ENCODE peak calls at places on chromosomes 5 and 9, in seven cellular contexts. One of them, this sample, is unnamed.

GRCh38 chr5:15943487-15943886 is 236.1 kb downstream of the MARCHF11 start:
- DNase-seq in transverse colon: no peak
- DNase-seq in ovary: no peak
- DNase-seq in H1: no peak
- DNase-seq in tibial nerve: no peak
- DNase-seq in A549: no peak
- DNase-seq in sigmoid colon: no peak
- DNase-seq in this sample: no peak

GRCh38 chr5:124923131-124923530 is 176.7 kb upstream of the ZNF608 start:
- DNase-seq in sigmoid colon: no peak
- DNase-seq in ovary: no peak
- DNase-seq in A549: no peak
- DNase-seq in tibial nerve: peak
- DNase-seq in H1: no peak
- DNase-seq in transverse colon: no peak
- DNase-seq in this sample: no peak

GRCh38 chr9:136656795-136657611 is 5.7 kb upstream of the EGFL7 start:
- DNase-seq in transverse colon: no peak
- DNase-seq in sigmoid colon: no peak
- DNase-seq in ovary: no peak
- DNase-seq in tibial nerve: no peak
- DNase-seq in A549: no peak
- DNase-seq in H1: peak
- DNase-seq in this sample: no peak

GRCh38 chr9:124835026-124835501 is 18.2 kb upstream of the WDR38 start:
- DNase-seq in tibial nerve: peak
- DNase-seq in A549: no peak
- DNase-seq in H1: no peak
- DNase-seq in transverse colon: peak
- DNase-seq in sigmoid colon: peak
- DNase-seq in ovary: peak
- DNase-seq in this sample: no peak

GRCh38 chr9:37917315-37917731 is 13.4 kb upstream of the SLC25A51 start:
- DNase-seq in H1: no peak
- DNase-seq in A549: no peak
- DNase-seq in sigmoid colon: peak
- DNase-seq in transverse colon: no peak
- DNase-seq in tibial nerve: no peak
- DNase-seq in ovary: no peak
- DNase-seq in this sample: no peak

GRCh38 chr9:126222363-126222834 is 104.2 kb upstream of the MVB12B start:
- DNase-seq in tibial nerve: no peak
- DNase-seq in transverse colon: no peak
- DNase-seq in ovary: no peak
- DNase-seq in H1: no peak
- DNase-seq in sigmoid colon: no peak
- DNase-seq in A549: no peak
- DNase-seq in this sample: no peak

GRCh38 chr9:86513429-86513828 is 159.2 kb upstream of the TUT7 start:
- DNase-seq in tibial nerve: no peak
- DNase-seq in ovary: no peak
- DNase-seq in H1: no peak
- DNase-seq in transverse colon: no peak
- DNase-seq in sigmoid colon: no peak
- DNase-seq in A549: no peak
- DNase-seq in this sample: no peak

GRCh38 chr5:18745988-18746615 is 1111.8 kb downstream of the TAF11L14 start:
- DNase-seq in ovary: peak
- DNase-seq in H1: no peak
- DNase-seq in A549: peak
- DNase-seq in sigmoid colon: no peak
- DNase-seq in tibial nerve: no peak
- DNase-seq in transverse colon: peak
- DNase-seq in this sample: no peak

GRCh38 chr5:99059685-99060084 is 130.9 kb upstream of the CHD1 start:
- DNase-seq in sigmoid colon: no peak
- DNase-seq in transverse colon: no peak
- DNase-seq in H1: no peak
- DNase-seq in ovary: no peak
- DNase-seq in tibial nerve: no peak
- DNase-seq in A549: no peak
- DNase-seq in this sample: no peak

GRCh38 chr9:17578577-17578910 is 322 bp upstream of the SH3GL2 start:
- DNase-seq in A549: no peak
- DNase-seq in ovary: no peak
- DNase-seq in sigmoid colon: no peak
- DNase-seq in tibial nerve: no peak
- DNase-seq in H1: no peak
- DNase-seq in transverse colon: no peak
- DNase-seq in this sample: no peak

GRCh38 chr5:148312159-148312558 is at the start of gene SPINK7:
- DNase-seq in ovary: no peak
- DNase-seq in A549: no peak
- DNase-seq in sigmoid colon: no peak
- DNase-seq in tibial nerve: no peak
- DNase-seq in transverse colon: no peak
- DNase-seq in H1: no peak
- DNase-seq in this sample: no peak

GRCh38 chr9:134290603-134291451 is 35.4 kb upstream of the RXRA start:
- DNase-seq in ovary: no peak
- DNase-seq in transverse colon: no peak
- DNase-seq in H1: no peak
- DNase-seq in A549: no peak
- DNase-seq in sigmoid colon: no peak
- DNase-seq in tibial nerve: no peak
- DNase-seq in this sample: no peak

GRCh38 chr5:87787640-87788039 is 374.9 kb upstream of the CCNH start:
- DNase-seq in H1: peak
- DNase-seq in transverse colon: no peak
- DNase-seq in ovary: no peak
- DNase-seq in A549: no peak
- DNase-seq in sigmoid colon: no peak
- DNase-seq in tibial nerve: no peak
- DNase-seq in this sample: no peak

GRCh38 chr9:120892748-120893584 is 16.0 kb upstream of the PHF19 start:
- DNase-seq in sigmoid colon: no peak
- DNase-seq in transverse colon: no peak
- DNase-seq in H1: no peak
- DNase-seq in ovary: no peak
- DNase-seq in A549: no peak
- DNase-seq in tibial nerve: no peak
- DNase-seq in this sample: no peak

GRCh38 chr5:108079754-108080153 is 302.1 kb downstream of the FBXL17 start:
- DNase-seq in sigmoid colon: no peak
- DNase-seq in ovary: no peak
- DNase-seq in tibial nerve: no peak
- DNase-seq in H1: no peak
- DNase-seq in transverse colon: no peak
- DNase-seq in A549: no peak
- DNase-seq in this sample: no peak

GRCh38 chr5:32942225-32942989 is 231.3 kb downstream of the NPR3 start:
- DNase-seq in transverse colon: peak
- DNase-seq in sigmoid colon: no peak
- DNase-seq in A549: peak
- DNase-seq in ovary: no peak
- DNase-seq in tibial nerve: no peak
- DNase-seq in H1: peak
- DNase-seq in this sample: no peak

GRCh38 chr9:71685394-71685793 is 82.9 kb downstream of the CEMIP2 start:
- DNase-seq in ovary: no peak
- DNase-seq in tibial nerve: no peak
- DNase-seq in A549: no peak
- DNase-seq in H1: no peak
- DNase-seq in sigmoid colon: no peak
- DNase-seq in transverse colon: no peak
- DNase-seq in this sample: no peak

GRCh38 chr5:76862986-76863385 is 13.2 kb downstream of the S100Z start:
- DNase-seq in transverse colon: no peak
- DNase-seq in ovary: no peak
- DNase-seq in tibial nerve: no peak
- DNase-seq in A549: no peak
- DNase-seq in sigmoid colon: no peak
- DNase-seq in H1: no peak
- DNase-seq in this sample: no peak

GRCh38 chr9:95757026-95757425 is 118.5 kb upstream of the ERCC6L2 start:
- DNase-seq in H1: no peak
- DNase-seq in transverse colon: no peak
- DNase-seq in ovary: no peak
- DNase-seq in tibial nerve: peak
- DNase-seq in A549: no peak
- DNase-seq in sigmoid colon: no peak
- DNase-seq in this sample: no peak

GRCh38 chr5:6279607-6280006 is 98.7 kb downstream of the MED10 start:
- DNase-seq in H1: no peak
- DNase-seq in A549: no peak
- DNase-seq in ovary: no peak
- DNase-seq in sigmoid colon: no peak
- DNase-seq in transverse colon: no peak
- DNase-seq in tibial nerve: no peak
- DNase-seq in this sample: no peak
- TF ChIP-seq EP300 in H1: no peak
- TF ChIP-seq EP300 in A549: no peak
- TF ChIP-seq EP300 in ovary: no peak
- TF ChIP-seq EP300 in sigmoid colon: no peak
- TF ChIP-seq EP300 in transverse colon: no peak
- TF ChIP-seq EP300 in tibial nerve: no peak
- TF ChIP-seq EP300 in this sample: no peak

DNA sequence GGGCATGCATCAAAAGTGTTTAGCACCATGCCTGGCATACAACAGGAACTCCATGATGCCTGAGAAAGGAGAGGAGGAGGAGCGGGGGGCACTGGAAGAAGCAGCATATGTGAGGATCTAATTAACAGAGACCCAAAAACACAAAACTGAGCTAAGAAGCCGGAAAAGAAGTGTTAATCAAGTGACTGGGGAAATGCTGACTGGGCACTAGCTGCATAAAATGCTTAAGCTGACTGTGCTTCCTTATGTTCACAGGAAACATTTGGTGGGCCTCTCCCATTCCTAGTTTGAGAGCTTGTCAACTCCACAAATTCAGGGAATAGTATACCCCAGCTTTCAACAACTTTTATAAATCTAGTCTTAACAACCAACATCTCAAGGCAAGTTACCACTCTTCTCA is 26.6 kb downstream of the DEPDC1B start:
- DNase-seq in A549: no peak
- DNase-seq in sigmoid colon: no peak
- DNase-seq in ovary: no peak
- DNase-seq in transverse colon: no peak
- DNase-seq in tibial nerve: no peak
- DNase-seq in H1: no peak
- DNase-seq in this sample: no peak
- H3K27ac ChIP-seq in A549: no peak
- H3K27ac ChIP-seq in sigmoid colon: no peak
- H3K27ac ChIP-seq in ovary: no peak
- H3K27ac ChIP-seq in transverse colon: peak
- H3K27ac ChIP-seq in tibial nerve: no peak
- H3K27ac ChIP-seq in H1: no peak
- H3K27ac ChIP-seq in this sample: no peak

DNA sequence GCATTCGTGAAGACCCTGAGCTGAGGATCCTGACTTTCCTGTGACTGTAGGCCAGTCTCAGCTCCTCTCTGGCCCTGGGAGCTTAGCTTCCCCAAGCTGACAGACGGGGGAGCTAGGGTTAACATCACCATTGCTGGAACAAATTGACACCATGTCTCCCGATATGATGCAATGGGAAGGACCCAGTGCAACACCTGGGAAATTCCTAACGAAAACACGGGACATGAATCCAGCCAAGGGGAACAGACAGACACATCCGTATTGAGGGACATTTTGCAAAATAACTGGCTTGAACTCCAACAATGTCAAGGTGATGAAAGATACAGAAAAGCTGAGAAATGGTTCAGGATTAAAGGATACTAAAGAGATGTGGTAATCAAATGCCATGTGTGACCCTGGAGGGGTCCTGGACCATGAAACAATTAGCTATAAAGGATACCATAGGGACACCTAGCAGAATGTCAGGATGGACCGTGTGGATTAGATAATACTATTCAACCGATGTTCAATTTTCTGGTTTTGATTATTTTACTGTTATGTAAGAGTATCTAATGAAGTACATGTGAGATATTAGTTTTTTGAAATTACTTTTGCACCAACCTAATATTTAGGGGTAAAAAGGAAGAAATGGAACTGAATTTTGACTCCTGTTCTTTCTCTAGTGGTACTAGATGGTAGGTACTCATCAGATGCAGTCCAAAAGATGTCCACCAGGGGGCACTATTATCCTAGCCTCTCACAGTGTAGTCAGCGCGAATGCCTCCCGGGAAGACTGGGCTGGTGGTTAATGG is 52.7 kb downstream of the NDST1 start:
- DNase-seq in transverse colon: peak
- DNase-seq in ovary: peak
- DNase-seq in H1: peak
- DNase-seq in tibial nerve: peak
- DNase-seq in sigmoid colon: peak
- DNase-seq in A549: peak
- DNase-seq in this sample: peak
- TF ChIP-seq EP300 in transverse colon: no peak
- TF ChIP-seq EP300 in ovary: no peak
- TF ChIP-seq EP300 in H1: peak
- TF ChIP-seq EP300 in tibial nerve: peak
- TF ChIP-seq EP300 in sigmoid colon: no peak
- TF ChIP-seq EP300 in A549: no peak
- TF ChIP-seq EP300 in this sample: no peak

GRCh38 chr5:173554038-173554955 is 62.2 kb downstream of the BOD1 start:
- DNase-seq in ovary: no peak
- DNase-seq in sigmoid colon: peak
- DNase-seq in transverse colon: no peak
- DNase-seq in H1: no peak
- DNase-seq in tibial nerve: no peak
- DNase-seq in A549: no peak
- DNase-seq in this sample: peak
- H3K27ac ChIP-seq in ovary: no peak
- H3K27ac ChIP-seq in sigmoid colon: peak
- H3K27ac ChIP-seq in transverse colon: no peak
- H3K27ac ChIP-seq in H1: no peak
- H3K27ac ChIP-seq in tibial nerve: no peak
- H3K27ac ChIP-seq in A549: no peak
- H3K27ac ChIP-seq in this sample: no peak

DNA sequence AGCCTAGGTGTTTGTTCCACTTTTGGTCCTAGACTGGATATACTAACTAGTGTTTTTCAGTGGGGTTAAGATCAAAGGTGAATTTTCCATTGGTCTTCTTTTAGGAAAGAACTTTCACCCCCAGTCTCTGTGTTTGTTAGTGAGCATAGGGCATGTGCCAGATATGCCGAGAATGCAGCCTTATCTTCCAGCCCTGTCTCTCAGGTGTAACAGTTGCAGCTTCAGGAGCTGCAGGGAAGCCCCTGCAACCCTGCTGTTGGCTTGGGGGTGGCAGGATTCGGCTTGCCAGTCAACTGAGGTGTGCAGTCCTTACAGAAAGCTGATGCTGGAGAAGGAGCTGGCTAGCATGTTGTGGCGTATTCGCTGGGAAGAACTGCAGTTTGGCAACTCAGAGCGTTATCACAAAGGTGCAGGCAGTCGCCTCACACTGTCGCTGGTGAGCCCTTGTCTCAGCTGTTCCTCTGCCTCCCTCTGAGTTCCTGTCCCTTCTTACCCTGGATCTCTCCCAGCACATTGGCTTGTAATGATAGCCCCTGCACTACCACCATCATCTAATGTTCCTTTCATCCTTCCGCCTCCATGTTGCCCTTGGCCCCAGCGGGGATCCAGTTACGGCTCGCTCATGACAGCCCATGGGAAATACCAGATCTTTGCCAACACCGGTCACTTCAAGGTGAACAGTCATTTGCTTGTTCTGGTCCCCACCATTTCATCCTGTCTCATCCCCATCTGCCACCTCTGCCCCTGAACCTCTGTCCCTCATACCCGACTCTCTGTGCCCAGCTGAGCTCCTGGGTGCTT is 10.1 kb downstream of the NPR2 start:
- DNase-seq in A549: no peak
- DNase-seq in sigmoid colon: no peak
- DNase-seq in H1: no peak
- DNase-seq in ovary: no peak
- DNase-seq in tibial nerve: no peak
- DNase-seq in transverse colon: no peak
- DNase-seq in this sample: no peak
- TF ChIP-seq EP300 in A549: no peak
- TF ChIP-seq EP300 in sigmoid colon: no peak
- TF ChIP-seq EP300 in H1: no peak
- TF ChIP-seq EP300 in ovary: no peak
- TF ChIP-seq EP300 in tibial nerve: no peak
- TF ChIP-seq EP300 in transverse colon: no peak
- TF ChIP-seq EP300 in this sample: no peak

This sample was measured in suprapubic skin.